ENCODE peak calls at places on chromosomes 6 and 20, in nine cellular contexts. One of them, this sample, is unnamed.

GRCh38 chr20:1881240-1881835 is 13.9 kb upstream of the SIRPA start:
- DNase-seq in HCT116: no peak
- DNase-seq in NCI-H460: no peak
- DNase-seq in GM18507: no peak
- DNase-seq in left cardiac atrium: no peak
- DNase-seq in activated CD4-positive, alpha-beta T cell treated with anti-CD3 and anti-CD28 coated beads for 24 hours: no peak
- DNase-seq in left ventricle myocardium inferior: peak
- DNase-seq in stimulated activated effector memory CD8-positive, alpha-beta T cell treated with anti-CD3 and anti-CD28 coated beads, Interleukin-12 subunit alpha, Interleukin-12 subunit beta, amount 100 ng/mL, for 72 hours: no peak
- DNase-seq in choroid plexus epithelial cell: no peak
- DNase-seq in this sample: no peak

GRCh38 chr6:104506429-104506828 is 353.3 kb downstream of the HACE1 start:
- DNase-seq in HCT116: no peak
- DNase-seq in NCI-H460: no peak
- DNase-seq in GM18507: no peak
- DNase-seq in left cardiac atrium: no peak
- DNase-seq in activated CD4-positive, alpha-beta T cell treated with anti-CD3 and anti-CD28 coated beads for 24 hours: no peak
- DNase-seq in left ventricle myocardium inferior: no peak
- DNase-seq in stimulated activated effector memory CD8-positive, alpha-beta T cell treated with anti-CD3 and anti-CD28 coated beads, Interleukin-12 subunit alpha, Interleukin-12 subunit beta, amount 100 ng/mL, for 72 hours: no peak
- DNase-seq in choroid plexus epithelial cell: no peak
- DNase-seq in this sample: no peak

GRCh38 chr20:1401431-1401907 is 8.6 kb upstream of the FKBP1A start:
- DNase-seq in HCT116: no peak
- DNase-seq in NCI-H460: no peak
- DNase-seq in GM18507: no peak
- DNase-seq in left cardiac atrium: no peak
- DNase-seq in activated CD4-positive, alpha-beta T cell treated with anti-CD3 and anti-CD28 coated beads for 24 hours: no peak
- DNase-seq in left ventricle myocardium inferior: no peak
- DNase-seq in stimulated activated effector memory CD8-positive, alpha-beta T cell treated with anti-CD3 and anti-CD28 coated beads, Interleukin-12 subunit alpha, Interleukin-12 subunit beta, amount 100 ng/mL, for 72 hours: no peak
- DNase-seq in choroid plexus epithelial cell: no peak
- DNase-seq in this sample: no peak

GRCh38 chr6:53244958-53245357 is 96.3 kb upstream of the GCM1 start:
- DNase-seq in HCT116: no peak
- DNase-seq in NCI-H460: no peak
- DNase-seq in GM18507: peak
- DNase-seq in left cardiac atrium: peak
- DNase-seq in activated CD4-positive, alpha-beta T cell treated with anti-CD3 and anti-CD28 coated beads for 24 hours: no peak
- DNase-seq in left ventricle myocardium inferior: no peak
- DNase-seq in stimulated activated effector memory CD8-positive, alpha-beta T cell treated with anti-CD3 and anti-CD28 coated beads, Interleukin-12 subunit alpha, Interleukin-12 subunit beta, amount 100 ng/mL, for 72 hours: no peak
- DNase-seq in choroid plexus epithelial cell: no peak
- DNase-seq in this sample: no peak

GRCh38 chr6:143549221-143549620 is 37.7 kb upstream of the FUCA2 start:
- DNase-seq in HCT116: no peak
- DNase-seq in NCI-H460: no peak
- DNase-seq in GM18507: no peak
- DNase-seq in left cardiac atrium: no peak
- DNase-seq in activated CD4-positive, alpha-beta T cell treated with anti-CD3 and anti-CD28 coated beads for 24 hours: no peak
- DNase-seq in left ventricle myocardium inferior: no peak
- DNase-seq in stimulated activated effector memory CD8-positive, alpha-beta T cell treated with anti-CD3 and anti-CD28 coated beads, Interleukin-12 subunit alpha, Interleukin-12 subunit beta, amount 100 ng/mL, for 72 hours: no peak
- DNase-seq in choroid plexus epithelial cell: no peak
- DNase-seq in this sample: no peak

GRCh38 chr20:50381771-50382593 is 128.2 kb upstream of the PTPN1 start:
- DNase-seq in HCT116: no peak
- DNase-seq in NCI-H460: no peak
- DNase-seq in GM18507: no peak
- DNase-seq in left cardiac atrium: no peak
- DNase-seq in activated CD4-positive, alpha-beta T cell treated with anti-CD3 and anti-CD28 coated beads for 24 hours: no peak
- DNase-seq in left ventricle myocardium inferior: no peak
- DNase-seq in stimulated activated effector memory CD8-positive, alpha-beta T cell treated with anti-CD3 and anti-CD28 coated beads, Interleukin-12 subunit alpha, Interleukin-12 subunit beta, amount 100 ng/mL, for 72 hours: no peak
- DNase-seq in choroid plexus epithelial cell: no peak
- DNase-seq in this sample: no peak

GRCh38 chr6:2658788-2659187 is 91.9 kb downstream of the MYLK4 start:
- DNase-seq in HCT116: peak
- DNase-seq in NCI-H460: no peak
- DNase-seq in GM18507: no peak
- DNase-seq in left cardiac atrium: no peak
- DNase-seq in activated CD4-positive, alpha-beta T cell treated with anti-CD3 and anti-CD28 coated beads for 24 hours: no peak
- DNase-seq in left ventricle myocardium inferior: no peak
- DNase-seq in stimulated activated effector memory CD8-positive, alpha-beta T cell treated with anti-CD3 and anti-CD28 coated beads, Interleukin-12 subunit alpha, Interleukin-12 subunit beta, amount 100 ng/mL, for 72 hours: peak
- DNase-seq in choroid plexus epithelial cell: peak
- DNase-seq in this sample: no peak

GRCh38 chr6:170045981-170046667 is 244.8 kb downstream of the DLL1 start:
- DNase-seq in HCT116: no peak
- DNase-seq in NCI-H460: no peak
- DNase-seq in GM18507: no peak
- DNase-seq in left cardiac atrium: peak
- DNase-seq in activated CD4-positive, alpha-beta T cell treated with anti-CD3 and anti-CD28 coated beads for 24 hours: no peak
- DNase-seq in left ventricle myocardium inferior: no peak
- DNase-seq in stimulated activated effector memory CD8-positive, alpha-beta T cell treated with anti-CD3 and anti-CD28 coated beads, Interleukin-12 subunit alpha, Interleukin-12 subunit beta, amount 100 ng/mL, for 72 hours: no peak
- DNase-seq in choroid plexus epithelial cell: no peak
- DNase-seq in this sample: no peak

GRCh38 chr20:61807426-61808160 is 258.1 kb downstream of the TAF4 start:
- DNase-seq in HCT116: no peak
- DNase-seq in NCI-H460: no peak
- DNase-seq in GM18507: no peak
- DNase-seq in left cardiac atrium: no peak
- DNase-seq in activated CD4-positive, alpha-beta T cell treated with anti-CD3 and anti-CD28 coated beads for 24 hours: no peak
- DNase-seq in left ventricle myocardium inferior: no peak
- DNase-seq in stimulated activated effector memory CD8-positive, alpha-beta T cell treated with anti-CD3 and anti-CD28 coated beads, Interleukin-12 subunit alpha, Interleukin-12 subunit beta, amount 100 ng/mL, for 72 hours: no peak
- DNase-seq in choroid plexus epithelial cell: no peak
- DNase-seq in this sample: no peak

GRCh38 chr6:67506352-67506751 is 1128.7 kb upstream of the ADGRB3 start:
- DNase-seq in HCT116: no peak
- DNase-seq in NCI-H460: no peak
- DNase-seq in GM18507: no peak
- DNase-seq in left cardiac atrium: no peak
- DNase-seq in activated CD4-positive, alpha-beta T cell treated with anti-CD3 and anti-CD28 coated beads for 24 hours: no peak
- DNase-seq in left ventricle myocardium inferior: no peak
- DNase-seq in stimulated activated effector memory CD8-positive, alpha-beta T cell treated with anti-CD3 and anti-CD28 coated beads, Interleukin-12 subunit alpha, Interleukin-12 subunit beta, amount 100 ng/mL, for 72 hours: no peak
- DNase-seq in choroid plexus epithelial cell: no peak
- DNase-seq in this sample: no peak

GRCh38 chr6:137975058-137975940 is 108.2 kb downstream of the TNFAIP3 start:
- DNase-seq in HCT116: peak
- DNase-seq in NCI-H460: peak
- DNase-seq in GM18507: peak
- DNase-seq in left cardiac atrium: no peak
- DNase-seq in activated CD4-positive, alpha-beta T cell treated with anti-CD3 and anti-CD28 coated beads for 24 hours: no peak
- DNase-seq in left ventricle myocardium inferior: no peak
- DNase-seq in stimulated activated effector memory CD8-positive, alpha-beta T cell treated with anti-CD3 and anti-CD28 coated beads, Interleukin-12 subunit alpha, Interleukin-12 subunit beta, amount 100 ng/mL, for 72 hours: no peak
- DNase-seq in choroid plexus epithelial cell: peak
- DNase-seq in this sample: no peak

GRCh38 chr6:71965404-71965803 is 79.1 kb downstream of the RIMS1 start:
- DNase-seq in HCT116: no peak
- DNase-seq in NCI-H460: no peak
- DNase-seq in GM18507: no peak
- DNase-seq in left cardiac atrium: no peak
- DNase-seq in activated CD4-positive, alpha-beta T cell treated with anti-CD3 and anti-CD28 coated beads for 24 hours: no peak
- DNase-seq in left ventricle myocardium inferior: no peak
- DNase-seq in stimulated activated effector memory CD8-positive, alpha-beta T cell treated with anti-CD3 and anti-CD28 coated beads, Interleukin-12 subunit alpha, Interleukin-12 subunit beta, amount 100 ng/mL, for 72 hours: no peak
- DNase-seq in choroid plexus epithelial cell: no peak
- DNase-seq in this sample: no peak

GRCh38 chr6:138197570-138197969 is 20.7 kb downstream of the PBOV1 start:
- DNase-seq in HCT116: no peak
- DNase-seq in NCI-H460: no peak
- DNase-seq in GM18507: no peak
- DNase-seq in left cardiac atrium: no peak
- DNase-seq in activated CD4-positive, alpha-beta T cell treated with anti-CD3 and anti-CD28 coated beads for 24 hours: no peak
- DNase-seq in left ventricle myocardium inferior: no peak
- DNase-seq in stimulated activated effector memory CD8-positive, alpha-beta T cell treated with anti-CD3 and anti-CD28 coated beads, Interleukin-12 subunit alpha, Interleukin-12 subunit beta, amount 100 ng/mL, for 72 hours: no peak
- DNase-seq in choroid plexus epithelial cell: no peak
- DNase-seq in this sample: no peak

GRCh38 chr6:165178056-165178455 is 131.3 kb downstream of the C6orf118 start:
- DNase-seq in HCT116: no peak
- DNase-seq in NCI-H460: no peak
- DNase-seq in GM18507: no peak
- DNase-seq in left cardiac atrium: no peak
- DNase-seq in activated CD4-positive, alpha-beta T cell treated with anti-CD3 and anti-CD28 coated beads for 24 hours: no peak
- DNase-seq in left ventricle myocardium inferior: no peak
- DNase-seq in stimulated activated effector memory CD8-positive, alpha-beta T cell treated with anti-CD3 and anti-CD28 coated beads, Interleukin-12 subunit alpha, Interleukin-12 subunit beta, amount 100 ng/mL, for 72 hours: no peak
- DNase-seq in choroid plexus epithelial cell: no peak
- DNase-seq in this sample: no peak

GRCh38 chr6:156107514-156108150 is 652.0 kb upstream of the NOX3 start:
- DNase-seq in HCT116: no peak
- DNase-seq in NCI-H460: no peak
- DNase-seq in GM18507: no peak
- DNase-seq in left cardiac atrium: no peak
- DNase-seq in activated CD4-positive, alpha-beta T cell treated with anti-CD3 and anti-CD28 coated beads for 24 hours: no peak
- DNase-seq in left ventricle myocardium inferior: no peak
- DNase-seq in stimulated activated effector memory CD8-positive, alpha-beta T cell treated with anti-CD3 and anti-CD28 coated beads, Interleukin-12 subunit alpha, Interleukin-12 subunit beta, amount 100 ng/mL, for 72 hours: no peak
- DNase-seq in choroid plexus epithelial cell: no peak
- DNase-seq in this sample: no peak

GRCh38 chr6:47203266-47203967 is 106.3 kb downstream of the TNFRSF21 start:
- DNase-seq in HCT116: no peak
- DNase-seq in NCI-H460: no peak
- DNase-seq in GM18507: peak
- DNase-seq in left cardiac atrium: no peak
- DNase-seq in activated CD4-positive, alpha-beta T cell treated with anti-CD3 and anti-CD28 coated beads for 24 hours: no peak
- DNase-seq in left ventricle myocardium inferior: no peak
- DNase-seq in stimulated activated effector memory CD8-positive, alpha-beta T cell treated with anti-CD3 and anti-CD28 coated beads, Interleukin-12 subunit alpha, Interleukin-12 subunit beta, amount 100 ng/mL, for 72 hours: no peak
- DNase-seq in choroid plexus epithelial cell: no peak
- DNase-seq in this sample: no peak

GRCh38 chr6:107601406-107601805 is 111.5 kb downstream of the SOBP start:
- DNase-seq in HCT116: no peak
- DNase-seq in NCI-H460: no peak
- DNase-seq in GM18507: no peak
- DNase-seq in left cardiac atrium: no peak
- DNase-seq in activated CD4-positive, alpha-beta T cell treated with anti-CD3 and anti-CD28 coated beads for 24 hours: no peak
- DNase-seq in left ventricle myocardium inferior: no peak
- DNase-seq in stimulated activated effector memory CD8-positive, alpha-beta T cell treated with anti-CD3 and anti-CD28 coated beads, Interleukin-12 subunit alpha, Interleukin-12 subunit beta, amount 100 ng/mL, for 72 hours: no peak
- DNase-seq in choroid plexus epithelial cell: no peak
- DNase-seq in this sample: no peak

GRCh38 chr6:34284563-34285545 is 36.0 kb upstream of the SMIM29 start:
- DNase-seq in HCT116: no peak
- DNase-seq in NCI-H460: no peak
- DNase-seq in GM18507: no peak
- DNase-seq in left cardiac atrium: peak
- DNase-seq in activated CD4-positive, alpha-beta T cell treated with anti-CD3 and anti-CD28 coated beads for 24 hours: no peak
- DNase-seq in left ventricle myocardium inferior: peak
- DNase-seq in stimulated activated effector memory CD8-positive, alpha-beta T cell treated with anti-CD3 and anti-CD28 coated beads, Interleukin-12 subunit alpha, Interleukin-12 subunit beta, amount 100 ng/mL, for 72 hours: no peak
- DNase-seq in choroid plexus epithelial cell: peak
- DNase-seq in this sample: no peak

GRCh38 chr20:11978496-11978895 is 60.8 kb downstream of the BTBD3 start:
- DNase-seq in HCT116: no peak
- DNase-seq in NCI-H460: no peak
- DNase-seq in GM18507: no peak
- DNase-seq in left cardiac atrium: no peak
- DNase-seq in activated CD4-positive, alpha-beta T cell treated with anti-CD3 and anti-CD28 coated beads for 24 hours: no peak
- DNase-seq in left ventricle myocardium inferior: no peak
- DNase-seq in stimulated activated effector memory CD8-positive, alpha-beta T cell treated with anti-CD3 and anti-CD28 coated beads, Interleukin-12 subunit alpha, Interleukin-12 subunit beta, amount 100 ng/mL, for 72 hours: no peak
- DNase-seq in choroid plexus epithelial cell: no peak
- DNase-seq in this sample: no peak

GRCh38 chr20:33859157-33859695 is 48.1 kb downstream of the CHMP4B start:
- DNase-seq in HCT116: no peak
- DNase-seq in NCI-H460: no peak
- DNase-seq in GM18507: peak
- DNase-seq in left cardiac atrium: no peak
- DNase-seq in activated CD4-positive, alpha-beta T cell treated with anti-CD3 and anti-CD28 coated beads for 24 hours: no peak
- DNase-seq in left ventricle myocardium inferior: no peak
- DNase-seq in stimulated activated effector memory CD8-positive, alpha-beta T cell treated with anti-CD3 and anti-CD28 coated beads, Interleukin-12 subunit alpha, Interleukin-12 subunit beta, amount 100 ng/mL, for 72 hours: no peak
- DNase-seq in choroid plexus epithelial cell: peak
- DNase-seq in this sample: no peak

GRCh38 chr6:7633361-7633760 is 43.4 kb downstream of the SNRNP48 start:
- DNase-seq in HCT116: no peak
- DNase-seq in NCI-H460: no peak
- DNase-seq in GM18507: no peak
- DNase-seq in left cardiac atrium: no peak
- DNase-seq in activated CD4-positive, alpha-beta T cell treated with anti-CD3 and anti-CD28 coated beads for 24 hours: no peak
- DNase-seq in left ventricle myocardium inferior: no peak
- DNase-seq in stimulated activated effector memory CD8-positive, alpha-beta T cell treated with anti-CD3 and anti-CD28 coated beads, Interleukin-12 subunit alpha, Interleukin-12 subunit beta, amount 100 ng/mL, for 72 hours: no peak
- DNase-seq in choroid plexus epithelial cell: peak
- DNase-seq in this sample: no peak

GRCh38 chr20:3173582-3174441 is 463 bp upstream of the LZTS3 start:
- DNase-seq in HCT116: peak
- DNase-seq in NCI-H460: peak
- DNase-seq in GM18507: peak
- DNase-seq in left cardiac atrium: peak
- DNase-seq in activated CD4-positive, alpha-beta T cell treated with anti-CD3 and anti-CD28 coated beads for 24 hours: peak
- DNase-seq in left ventricle myocardium inferior: peak
- DNase-seq in stimulated activated effector memory CD8-positive, alpha-beta T cell treated with anti-CD3 and anti-CD28 coated beads, Interleukin-12 subunit alpha, Interleukin-12 subunit beta, amount 100 ng/mL, for 72 hours: peak
- DNase-seq in choroid plexus epithelial cell: peak
- DNase-seq in this sample: no peak

GRCh38 chr20:44780226-44780625 is 30.1 kb downstream of the RIMS4 start:
- DNase-seq in HCT116: no peak
- DNase-seq in NCI-H460: peak
- DNase-seq in GM18507: no peak
- DNase-seq in left cardiac atrium: peak
- DNase-seq in activated CD4-positive, alpha-beta T cell treated with anti-CD3 and anti-CD28 coated beads for 24 hours: peak
- DNase-seq in left ventricle myocardium inferior: peak
- DNase-seq in stimulated activated effector memory CD8-positive, alpha-beta T cell treated with anti-CD3 and anti-CD28 coated beads, Interleukin-12 subunit alpha, Interleukin-12 subunit beta, amount 100 ng/mL, for 72 hours: no peak
- DNase-seq in choroid plexus epithelial cell: peak
- DNase-seq in this sample: no peak